ENCODE peak calls at places on chromosomes 2 and 18, in seven cellular contexts. T is renal cortical epithelial cell; E is SK-N-MC; F is Caki2; Q is stimulated activated CD8-positive, alpha-beta memory T cell treated with anti-CD3 and anti-CD28 coated beads, Interleukin-15, amount 100 ng/mL, for 48 hours; U is NCI-H69; S is NCI-H2081. P is an unnamed sample.

GRCh38 chr2:44707945-44708645 is 233.4 kb upstream of the SIX3 start:
- DNase-seq in S (peak; percentile 66), E (no peak), F (no peak), U (peak; percentile 90), Q (no peak), T (no peak), P (no peak)

GRCh38 chr18:69330345-69330744 is 70.3 kb upstream of the DOK6 start:
- DNase-seq in S (no peak), E (no peak), F (no peak), T (peak; percentile 46), Q (no peak), U (no peak), P (no peak)

GRCh38 chr2:189347540-189347939 is 93.7 kb upstream of the WDR75 start:
- DNase-seq in U (peak; percentile 15), T (peak; percentile 96), S (peak; percentile 2), E (no peak), Q (no peak), F (peak; percentile 78), P (peak; percentile 11)

GRCh38 chr2:207897541-207898353 is 127.6 kb downstream of the PLEKHM3 start:
- DNase-seq in Q (no peak), T (no peak), E (no peak), F (no peak), S (no peak), U (no peak), P (no peak)

GRCh38 chr2:10140841-10141610 is 18.5 kb downstream of the RRM2 start:
- DNase-seq in S (no peak), F (no peak), E (no peak), Q (no peak), U (peak; percentile 10), T (no peak), P (no peak)

GRCh38 chr2:182077451-182078142 is 91.9 kb downstream of the PPP1R1C start:
- DNase-seq in U (peak; percentile 93), F (peak; percentile 43), S (peak; percentile 83), E (peak; percentile 93), T (peak; percentile 88), Q (no peak), P (no peak)

GRCh38 chr2:22800422-22800821 is 584.6 kb upstream of the KLHL29 start:
- DNase-seq in S (no peak), F (no peak), E (no peak), U (peak; percentile 14), T (no peak), Q (no peak), P (no peak)

GRCh38 chr18:4130734-4131719 is 324.1 kb downstream of the DLGAP1 start:
- DNase-seq in F (no peak), E (no peak), T (no peak), U (peak; percentile 61), S (no peak), Q (no peak), P (no peak)

GRCh38 chr2:101999122-101999789 is 7.5 kb downstream of the IL1R2 start:
- DNase-seq in F (peak; percentile 66), Q (peak; percentile 39), T (peak; percentile 97), S (no peak), E (no peak), U (no peak), P (no peak)

GRCh38 chr2:162164802-162165201 is 12.8 kb upstream of the GCG start:
- DNase-seq in E (no peak), Q (no peak), T (no peak), S (no peak), U (no peak), F (no peak), P (no peak)

GRCh38 chr2:21381421-21381820 is 257.7 kb downstream of the TDRD15 start:
- DNase-seq in E (no peak), U (peak; percentile 0), Q (no peak), S (peak; percentile 38), T (no peak), F (no peak), P (no peak)

GRCh38 chr18:13103366-13103765 is 112.2 kb downstream of the CEP192 start:
- DNase-seq in F (no peak), E (no peak), T (no peak), S (no peak), Q (no peak), U (peak; percentile 35), P (no peak)

GRCh38 chr2:158325031-158325781 is 131.3 kb downstream of the CCDC148 start:
- DNase-seq in T (peak; percentile 81), S (no peak), F (peak; percentile 8), E (no peak), Q (no peak), U (no peak), P (no peak)

GRCh38 chr2:163734911-163735691 is 707 bp downstream of the FIGN start:
- DNase-seq in Q (no peak), S (peak; percentile 37), T (peak; percentile 36), U (peak; percentile 96), F (peak; percentile 72), E (no peak), P (no peak)

GRCh38 chr18:48942554-48943261 is 8.1 kb downstream of the SMAD7 start:
- DNase-seq in S (no peak), U (peak; percentile 52), T (peak; percentile 100), E (no peak), F (peak; percentile 93), Q (no peak), P (no peak)

GRCh38 chr18:23135679-23136325 is 517 bp downstream of the CABLES1 start:
- DNase-seq in E (no peak), T (no peak), F (no peak), U (no peak), Q (no peak), S (no peak), P (peak; percentile 11)

GRCh38 chr2:68471385-68471784 is 4.0 kb downstream of the APLF start:
- DNase-seq in E (no peak), T (no peak), Q (no peak), U (no peak), F (no peak), S (no peak), P (no peak)

GRCh38 chr2:21787931-21788330 is 664.2 kb downstream of the TDRD15 start:
- DNase-seq in E (no peak), U (no peak), F (no peak), Q (no peak), T (no peak), S (no peak), P (no peak)

GRCh38 chr2:73202156-73203054 is at the start of gene NOTO:
- DNase-seq in Q (no peak), S (no peak), U (peak; percentile 27), F (no peak), E (no peak), T (no peak), P (no peak)

GRCh38 chr2:12236136-12236834 is 480.5 kb upstream of the TRIB2 start:
- DNase-seq in F (no peak), Q (no peak), T (no peak), S (no peak), E (no peak), U (no peak), P (no peak)

P was measured in CD4-positive, alpha-beta T cell.